ENCODE peak calls at places on chromosomes 11 and 22, in five cellular contexts. One of them, this sample, is unnamed.

GRCh38 chr11:9001736-9002135 is 2.1 kb downstream of the NRIP3 start:
- DNase-seq in AG04450: peak
- DNase-seq in ovary: no peak
- DNase-seq in right lobe of liver: no peak
- DNase-seq in GM23338: no peak
- DNase-seq in this sample: peak

GRCh38 chr11:4018641-4019040 is 76.0 kb upstream of the RRM1 start:
- DNase-seq in GM23338: no peak
- DNase-seq in right lobe of liver: no peak
- DNase-seq in ovary: no peak
- DNase-seq in AG04450: no peak
- DNase-seq in this sample: no peak

GRCh38 chr22:29956680-29957079 is 73.7 kb downstream of the MTMR3 start:
- DNase-seq in ovary: no peak
- DNase-seq in right lobe of liver: no peak
- DNase-seq in GM23338: no peak
- DNase-seq in AG04450: no peak
- DNase-seq in this sample: no peak

GRCh38 chr11:14340721-14341120 is 18.3 kb downstream of the RRAS2 start:
- DNase-seq in ovary: no peak
- DNase-seq in GM23338: peak
- DNase-seq in right lobe of liver: no peak
- DNase-seq in AG04450: no peak
- DNase-seq in this sample: no peak

GRCh38 chr11:45457649-45458048 is 171.5 kb upstream of the SYT13 start:
- DNase-seq in AG04450: peak
- DNase-seq in GM23338: no peak
- DNase-seq in ovary: no peak
- DNase-seq in right lobe of liver: no peak
- DNase-seq in this sample: peak

GRCh38 chr11:11218287-11218986 is 134.6 kb downstream of the CSNK2A3 start:
- DNase-seq in GM23338: no peak
- DNase-seq in right lobe of liver: no peak
- DNase-seq in ovary: no peak
- DNase-seq in AG04450: no peak
- DNase-seq in this sample: no peak

GRCh38 chr11:114058026-114058706 is 1.3 kb upstream of the ZBTB16 start:
- DNase-seq in right lobe of liver: peak
- DNase-seq in AG04450: no peak
- DNase-seq in ovary: peak
- DNase-seq in GM23338: peak
- DNase-seq in this sample: no peak

GRCh38 chr22:50136431-50137047 is 34.0 kb upstream of the PANX2 start:
- DNase-seq in AG04450: no peak
- DNase-seq in right lobe of liver: no peak
- DNase-seq in ovary: no peak
- DNase-seq in GM23338: no peak
- DNase-seq in this sample: no peak

GRCh38 chr22:23884133-23884532 is 10.1 kb upstream of the MIF start:
- DNase-seq in GM23338: no peak
- DNase-seq in right lobe of liver: no peak
- DNase-seq in AG04450: no peak
- DNase-seq in ovary: no peak
- DNase-seq in this sample: no peak

GRCh38 chr11:107545101-107545514 is 20.4 kb downstream of the ALKBH8 start:
- DNase-seq in right lobe of liver: no peak
- DNase-seq in ovary: no peak
- DNase-seq in AG04450: no peak
- DNase-seq in GM23338: no peak
- DNase-seq in this sample: peak

GRCh38 chr11:74570266-74571061 is 21.9 kb upstream of the POLD3 start:
- DNase-seq in ovary: peak
- DNase-seq in AG04450: no peak
- DNase-seq in right lobe of liver: no peak
- DNase-seq in GM23338: peak
- DNase-seq in this sample: peak

GRCh38 chr11:106828976-106829375 is 189.3 kb downstream of the GUCY1A2 start:
- DNase-seq in GM23338: no peak
- DNase-seq in right lobe of liver: no peak
- DNase-seq in AG04450: no peak
- DNase-seq in ovary: no peak
- DNase-seq in this sample: peak

GRCh38 chr22:31170971-31171370 is 11.0 kb downstream of the RNF185 start:
- DNase-seq in AG04450: no peak
- DNase-seq in GM23338: no peak
- DNase-seq in right lobe of liver: no peak
- DNase-seq in ovary: no peak
- DNase-seq in this sample: no peak

GRCh38 chr11:79290766-79291165 is 150.1 kb downstream of the TENM4 start:
- DNase-seq in right lobe of liver: no peak
- DNase-seq in GM23338: no peak
- DNase-seq in AG04450: no peak
- DNase-seq in ovary: no peak
- DNase-seq in this sample: no peak

GRCh38 chr11:130055637-130056036 is 14.1 kb upstream of the APLP2 start:
- DNase-seq in ovary: no peak
- DNase-seq in GM23338: no peak
- DNase-seq in AG04450: no peak
- DNase-seq in right lobe of liver: no peak
- DNase-seq in this sample: peak

GRCh38 chr11:65915821-65916251 is 3.0 kb downstream of the C11orf68 start:
- DNase-seq in ovary: peak
- DNase-seq in right lobe of liver: no peak
- DNase-seq in GM23338: peak
- DNase-seq in AG04450: peak
- DNase-seq in this sample: peak

GRCh38 chr11:29449280-29450074 is 567.4 kb downstream of the KCNA4 start:
- DNase-seq in AG04450: no peak
- DNase-seq in GM23338: no peak
- DNase-seq in right lobe of liver: no peak
- DNase-seq in ovary: no peak
- DNase-seq in this sample: no peak

GRCh38 chr22:35231585-35232084 is 25.7 kb upstream of the HMGXB4 start:
- DNase-seq in right lobe of liver: peak
- DNase-seq in GM23338: peak
- DNase-seq in AG04450: peak
- DNase-seq in ovary: peak
- DNase-seq in this sample: peak

GRCh38 chr11:15826826-15827225 is 529.5 kb downstream of the SOX6 start:
- DNase-seq in right lobe of liver: peak
- DNase-seq in AG04450: no peak
- DNase-seq in ovary: no peak
- DNase-seq in GM23338: peak
- DNase-seq in this sample: no peak

GRCh38 chr22:49476800-49477400 is 350.8 kb downstream of the BRD1 start:
- DNase-seq in GM23338: no peak
- DNase-seq in AG04450: no peak
- DNase-seq in ovary: no peak
- DNase-seq in right lobe of liver: no peak
- DNase-seq in this sample: no peak

GRCh38 chr22:47334596-47334995 is 572.1 kb downstream of the TBC1D22A start:
- DNase-seq in AG04450: no peak
- DNase-seq in right lobe of liver: no peak
- DNase-seq in ovary: no peak
- DNase-seq in GM23338: no peak
- DNase-seq in this sample: no peak

GRCh38 chr11:8268530-8269461 is 5.1 kb upstream of the LMO1 start:
- DNase-seq in right lobe of liver: peak
- DNase-seq in AG04450: no peak
- DNase-seq in ovary: no peak
- DNase-seq in GM23338: peak
- DNase-seq in this sample: peak

GRCh38 chr11:34050967-34051348 is 573 bp upstream of the CAPRIN1 start:
- DNase-seq in AG04450: no peak
- DNase-seq in right lobe of liver: no peak
- DNase-seq in ovary: no peak
- DNase-seq in GM23338: no peak
- DNase-seq in this sample: peak

GRCh38 chr11:73263640-73264039 is 8.5 kb upstream of the P2RY6 start:
- DNase-seq in GM23338: no peak
- DNase-seq in right lobe of liver: no peak
- DNase-seq in AG04450: no peak
- DNase-seq in ovary: no peak
- DNase-seq in this sample: no peak

GRCh38 chr11:122882809-122883681 is 486 bp downstream of the JHY start:
- DNase-seq in AG04450: no peak
- DNase-seq in GM23338: peak
- DNase-seq in right lobe of liver: peak
- DNase-seq in ovary: peak
- DNase-seq in this sample: no peak

GRCh38 chr11:48141475-48142100 is 75.0 kb upstream of the OR4B1 start:
- DNase-seq in ovary: no peak
- DNase-seq in GM23338: no peak
- DNase-seq in AG04450: no peak
- DNase-seq in right lobe of liver: no peak
- DNase-seq in this sample: no peak

DNA sequence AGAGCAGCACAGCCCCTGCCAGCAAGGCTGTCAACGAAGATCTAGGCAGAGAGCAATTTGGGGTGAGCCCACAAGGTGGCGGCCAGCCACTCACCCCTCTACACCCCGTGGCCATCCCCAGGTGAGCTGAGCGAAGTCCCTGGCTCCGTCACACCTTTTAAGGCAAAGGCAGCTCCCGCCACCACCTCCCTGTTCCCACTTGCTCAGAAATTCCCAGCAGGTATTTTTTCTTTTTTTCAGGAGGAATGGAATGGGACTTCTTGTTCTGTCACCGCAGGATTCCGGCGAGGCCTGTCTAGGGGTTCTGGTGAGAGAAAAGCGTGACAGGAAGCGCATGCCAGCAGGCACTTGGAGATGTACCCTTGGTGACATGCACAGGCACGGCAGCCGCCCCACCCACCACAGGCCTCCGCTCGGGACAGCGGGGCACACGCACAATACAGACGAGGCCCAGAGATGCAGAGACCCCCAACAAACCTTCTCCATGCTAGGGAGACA is 10.0 kb downstream of the RPL3 start:
- DNase-seq in right lobe of liver: no peak
- DNase-seq in ovary: no peak
- DNase-seq in GM23338: peak
- DNase-seq in AG04450: no peak
- DNase-seq in this sample: peak
- H3K4me3 ChIP-seq in right lobe of liver: no peak
- H3K4me3 ChIP-seq in ovary: no peak
- H3K4me3 ChIP-seq in GM23338: no peak
- H3K4me3 ChIP-seq in AG04450: peak
- H3K4me3 ChIP-seq in this sample: no peak

GRCh38 chr22:27311666-27312566 is 489.6 kb downstream of the MN1 start:
- DNase-seq in ovary: no peak
- DNase-seq in right lobe of liver: no peak
- DNase-seq in GM23338: peak
- DNase-seq in AG04450: no peak
- DNase-seq in this sample: peak
- H3K4me3 ChIP-seq in ovary: no peak
- H3K4me3 ChIP-seq in right lobe of liver: no peak
- H3K4me3 ChIP-seq in GM23338: peak
- H3K4me3 ChIP-seq in AG04450: no peak
- H3K4me3 ChIP-seq in this sample: no peak

GRCh38 chr11:479311-479710 is 27.7 kb downstream of the RNH1 start:
- DNase-seq in AG04450: no peak
- DNase-seq in right lobe of liver: no peak
- DNase-seq in GM23338: no peak
- DNase-seq in ovary: no peak
- DNase-seq in this sample: no peak
- H3K4me3 ChIP-seq in AG04450: no peak
- H3K4me3 ChIP-seq in right lobe of liver: no peak
- H3K4me3 ChIP-seq in GM23338: no peak
- H3K4me3 ChIP-seq in ovary: no peak
- H3K4me3 ChIP-seq in this sample: no peak

DNA sequence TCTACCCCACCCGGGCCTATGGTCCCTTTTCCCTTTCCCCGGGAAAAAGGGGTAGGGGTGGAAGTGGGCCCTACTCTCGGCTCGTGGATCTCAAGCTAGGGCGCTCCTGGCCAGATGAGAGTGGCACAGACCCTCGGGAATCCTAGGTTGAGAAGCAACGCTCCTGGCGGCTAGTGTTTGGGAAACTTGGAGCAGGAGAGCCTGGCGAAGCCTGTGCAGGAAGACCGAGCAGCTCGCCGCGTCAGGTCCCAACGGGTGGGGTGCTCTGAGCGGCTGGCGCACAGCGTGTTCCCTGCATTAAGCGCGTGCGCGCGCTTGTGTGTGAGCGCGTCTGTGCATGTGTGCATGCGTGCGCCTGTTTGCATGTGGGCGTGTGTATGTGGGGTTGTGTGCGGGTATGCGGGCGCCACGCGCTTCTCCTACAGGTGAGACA is 7.1 kb upstream of the FLI1 start:
- DNase-seq in GM23338: peak
- DNase-seq in right lobe of liver: peak
- DNase-seq in ovary: no peak
- DNase-seq in AG04450: no peak
- DNase-seq in this sample: peak
- H3K4me3 ChIP-seq in GM23338: peak
- H3K4me3 ChIP-seq in right lobe of liver: peak
- H3K4me3 ChIP-seq in ovary: no peak
- H3K4me3 ChIP-seq in AG04450: peak
- H3K4me3 ChIP-seq in this sample: peak

DNA sequence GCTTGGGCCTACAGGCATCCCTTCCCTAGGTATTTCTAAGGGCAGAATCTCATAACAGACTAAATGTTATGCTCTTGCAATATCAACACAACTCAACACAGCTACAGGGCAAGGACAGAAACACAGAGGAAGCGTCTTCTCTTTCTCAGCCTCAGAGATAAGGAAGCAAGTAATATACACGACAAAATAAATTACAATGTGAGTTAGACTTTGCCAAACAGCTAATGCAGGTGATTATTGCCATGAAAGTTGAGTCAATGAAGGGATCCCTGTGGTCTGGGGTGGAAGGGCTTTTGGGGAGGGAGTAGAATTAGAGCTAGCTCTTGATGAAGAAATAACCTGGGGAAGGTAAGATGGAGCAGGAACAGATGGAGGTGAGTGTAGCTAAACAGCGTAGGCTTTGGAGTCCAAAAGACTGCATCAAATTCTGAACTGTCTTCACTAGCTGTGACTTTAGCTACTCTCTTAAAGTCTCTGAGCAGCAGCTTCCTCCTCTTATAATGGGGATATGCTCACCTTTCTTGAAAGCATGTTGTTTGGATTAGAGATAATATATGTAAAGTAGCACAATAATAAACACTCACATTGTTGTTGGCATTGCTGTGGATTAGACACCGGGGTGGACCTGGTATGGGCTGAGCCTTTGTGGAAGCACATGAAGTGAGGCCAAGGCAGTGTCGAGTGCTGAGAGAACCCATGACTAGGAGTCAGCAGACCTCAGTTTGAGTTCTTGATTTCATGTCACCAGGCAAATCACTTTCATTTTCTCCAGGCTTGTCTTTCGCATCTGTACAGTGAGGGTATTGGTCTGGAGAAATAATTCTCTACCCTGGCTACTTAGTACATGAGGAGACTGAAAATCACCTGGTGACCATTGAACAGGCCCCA is 41.0 kb upstream of the AQP11 start:
- DNase-seq in AG04450: no peak
- DNase-seq in GM23338: no peak
- DNase-seq in ovary: no peak
- DNase-seq in right lobe of liver: no peak
- DNase-seq in this sample: no peak
- H3K4me3 ChIP-seq in AG04450: no peak
- H3K4me3 ChIP-seq in GM23338: no peak
- H3K4me3 ChIP-seq in ovary: no peak
- H3K4me3 ChIP-seq in right lobe of liver: no peak
- H3K4me3 ChIP-seq in this sample: no peak

This sample was measured in fibroblast of lung.